ENCODE peak calls at places on chromosomes 1 and 21, in eight cellular contexts. U is fibroblast of the aortic adventitia; A is spleen; I is GM13976; C is epithelial cell of proximal tubule; F is glutamatergic neuron; M is CD4-positive, alpha-beta T cell; S is kidney epithelial cell. K is an unnamed sample.
A peak's percentile ranks its signal among the peaks of the same experiment; 100 is the strongest.

GRCh38 chr1:92404661-92405060 is 82.1 kb downstream of the GFI1 start:
- DNase-seq in S (peak; percentile 1), A (no peak), F (no peak), C (no peak), I (no peak), U (peak; percentile 9), M (no peak), K (no peak)

GRCh38 chr1:23796466-23797271 is 3.9 kb downstream of the GALE start:
- DNase-seq in S (no peak), U (no peak), A (peak; percentile 71), M (no peak), I (no peak), C (no peak), F (no peak), K (no peak)

GRCh38 chr1:143691400-143691891 is 280.3 kb downstream of the FAM72C start:
- DNase-seq in U (peak; percentile 4), C (no peak), I (no peak), S (no peak), A (no peak), F (no peak), M (no peak), K (no peak)

GRCh38 chr1:107058245-107059032 is 2.0 kb downstream of the PRMT6 start:
- DNase-seq in U (no peak), F (no peak), C (no peak), S (no peak), I (peak; percentile 43), A (no peak), M (no peak), K (no peak)

GRCh38 chr1:81340258-81340657 is 460.5 kb upstream of the ADGRL2 start:
- DNase-seq in A (no peak), I (no peak), M (no peak), C (no peak), F (no peak), U (no peak), S (no peak), K (no peak)

GRCh38 chr21:33355996-33356395 is 31.2 kb downstream of the IFNAR1 start:
- DNase-seq in A (no peak), F (no peak), I (no peak), S (no peak), M (no peak), U (no peak), C (no peak), K (no peak)

GRCh38 chr21:31772674-31773555 is 41.0 kb upstream of the SCAF4 start:
- DNase-seq in F (no peak), M (no peak), I (peak; percentile 66), C (no peak), S (no peak), A (no peak), U (no peak), K (no peak)

GRCh38 chr1:40096977-40097782 is at the start of gene PPT1:
- DNase-seq in A (peak; percentile 96), F (peak; percentile 88), M (peak; percentile 51), I (peak; percentile 90), C (no peak), U (peak; percentile 60), S (peak; percentile 16), K (peak; percentile 69)

GRCh38 chr1:161096015-161096414 is 2.1 kb upstream of the KLHDC9 start:
- DNase-seq in I (peak; percentile 64), S (no peak), A (no peak), C (no peak), M (no peak), U (no peak), F (no peak), K (peak; percentile 42)

GRCh38 chr1:181503130-181503810 is 20.0 kb downstream of the CACNA1E start:
- DNase-seq in U (peak; percentile 38), A (no peak), M (no peak), C (no peak), S (no peak), I (no peak), F (no peak), K (no peak)

GRCh38 chr1:98077691-98078090 is 156.9 kb upstream of the DPYD start:
- DNase-seq in C (no peak), U (no peak), S (no peak), F (no peak), I (no peak), M (no peak), A (no peak), K (no peak)

GRCh38 chr1:224676613-224677012 is 60.5 kb downstream of the CNIH3 start:
- DNase-seq in M (no peak), C (no peak), S (no peak), F (no peak), I (no peak), A (no peak), U (no peak), K (no peak)

GRCh38 chr1:1043411-1043810 is 23.5 kb downstream of the AGRN start:
- DNase-seq in M (no peak), F (no peak), S (no peak), I (no peak), A (no peak), U (no peak), C (no peak), K (no peak)

GRCh38 chr1:229694053-229694693 is 68.1 kb downstream of the URB2 start:
- DNase-seq in I (no peak), U (peak; percentile 44), M (no peak), C (no peak), A (peak; percentile 77), F (peak; percentile 89), S (peak; percentile 61), K (no peak)

GRCh38 chr1:209884665-209885117 is 53.3 kb upstream of the SYT14 start:
- DNase-seq in A (no peak), I (no peak), M (no peak), C (peak; percentile 97), U (peak; percentile 99), S (peak; percentile 100), F (peak; percentile 47), K (peak; percentile 56)

GRCh38 chr1:39132505-39133339 is 71.8 kb upstream of the MACF1 start:
- DNase-seq in A (peak; percentile 88), U (peak; percentile 51), F (peak; percentile 78), I (no peak), S (no peak), M (no peak), C (no peak), K (no peak)

GRCh38 chr1:94884101-94884875 is 42.6 kb downstream of the CNN3 start:
- DNase-seq in M (no peak), U (peak; percentile 79), A (no peak), F (no peak), C (no peak), I (no peak), S (no peak), K (no peak)

GRCh38 chr1:28359592-28360239 is 9.8 kb upstream of the PHACTR4 start:
- DNase-seq in M (peak; percentile 57), I (peak; percentile 73), U (peak; percentile 77), C (no peak), A (peak; percentile 86), S (no peak), F (peak; percentile 78), K (peak; percentile 52)

GRCh38 chr1:88773540-88774150 is 89.6 kb downstream of the PKN2 start:
- DNase-seq in M (no peak), A (no peak), S (peak; percentile 65), I (no peak), U (peak; percentile 28), C (peak; percentile 31), F (no peak), K (no peak)

GRCh38 chr1:11617314-11617713 is 36.9 kb downstream of the FBXO2 start:
- DNase-seq in F (no peak), S (no peak), I (no peak), C (no peak), A (no peak), M (no peak), U (no peak), K (no peak)
- TF ChIP-seq CTCF in F (no peak), S (no peak), I (no peak), C (no peak), A (no peak), M (no peak), U (no peak), K (no peak)

DNA sequence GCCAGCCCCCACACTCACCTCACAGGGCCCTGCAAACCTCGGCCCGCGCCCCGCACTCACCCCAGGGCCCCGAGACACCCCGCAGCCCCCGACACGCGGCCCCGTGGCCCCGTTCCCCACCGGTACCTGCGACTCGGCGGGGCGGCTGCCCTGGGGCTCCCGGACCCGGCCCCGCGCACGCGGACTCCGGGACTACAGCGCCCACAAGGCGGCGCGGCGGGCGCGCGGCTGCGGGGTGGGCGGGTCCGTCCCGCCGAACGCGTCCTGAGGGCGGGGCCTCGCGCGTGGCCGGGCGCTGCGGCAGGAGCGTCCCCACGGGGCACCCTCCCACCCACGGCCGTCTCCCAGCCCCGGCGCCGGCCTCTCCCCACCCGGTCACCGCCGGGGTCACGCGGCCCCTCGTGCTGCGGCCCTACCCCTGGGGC is at the start of gene SLC19A1:
- DNase-seq in A (peak; percentile 96), M (peak; percentile 51), C (no peak), I (peak; percentile 97), S (no peak), U (peak; percentile 46), F (peak; percentile 76), K (peak; percentile 67)
- TF ChIP-seq CTCF in A (peak; percentile 71), M (no peak), C (no peak), I (peak; percentile 36), S (no peak), U (peak; percentile 40), F (peak; percentile 15), K (peak; percentile 49)

DNA sequence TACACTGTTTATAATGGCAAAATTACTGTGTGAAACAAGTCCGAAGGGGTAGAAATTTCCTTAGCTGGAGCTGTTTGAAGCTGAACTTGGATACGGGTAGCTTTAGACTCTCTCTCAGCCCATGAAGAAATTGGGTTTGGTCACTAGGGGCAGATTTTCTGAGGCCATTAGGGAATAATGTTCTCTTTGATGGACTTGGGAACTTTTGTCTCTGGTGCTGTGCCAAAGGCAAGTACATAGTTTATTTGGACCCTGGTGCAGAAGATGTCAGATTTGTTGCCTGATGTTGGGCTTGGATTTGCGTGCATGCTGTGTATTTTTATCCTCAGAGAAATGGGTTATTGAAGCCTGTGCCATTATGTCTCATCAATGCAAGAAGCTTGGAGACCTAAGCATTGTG is 109.6 kb downstream of the VPS13D start:
- DNase-seq in I (no peak), F (no peak), C (no peak), A (no peak), U (no peak), M (no peak), S (no peak), K (no peak)
- TF ChIP-seq CTCF in I (no peak), F (no peak), C (peak; percentile 37), A (no peak), U (peak; percentile 22), M (no peak), S (no peak), K (no peak)

DNA sequence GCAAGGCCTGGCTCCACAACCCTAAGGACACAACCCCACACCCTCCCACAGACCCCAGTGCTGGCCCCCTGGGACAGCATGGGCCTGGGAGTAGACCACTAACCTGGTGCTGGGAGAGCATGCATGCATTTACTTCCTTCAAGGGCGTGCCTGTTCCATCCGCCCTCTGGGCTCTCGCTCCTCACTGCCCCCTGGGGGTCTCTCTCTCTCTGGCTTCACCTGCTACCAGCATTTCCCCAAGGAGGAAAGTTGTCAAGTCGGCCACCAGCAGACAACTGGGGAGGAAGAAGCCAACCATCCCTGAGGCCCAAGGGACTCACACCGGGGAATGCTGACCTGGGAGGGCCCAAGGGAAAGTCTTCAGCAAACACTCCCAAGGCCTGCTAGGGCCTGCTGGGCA is 6.5 kb downstream of the LRP8 start:
- DNase-seq in C (no peak), M (no peak), A (peak; percentile 58), S (no peak), F (peak; percentile 52), U (no peak), I (no peak), K (no peak)
- TF ChIP-seq CTCF in C (peak; percentile 29), M (no peak), A (no peak), S (peak; percentile 39), F (peak; percentile 45), U (peak; percentile 18), I (no peak), K (no peak)

K was measured in CD14-positive monocyte.